ENCODE peak calls at places on chromosome X, in seven cellular contexts. R, F, O, J, L, D and V are unnamed samples.

GRCh38 chrX:109890910-109891502 is 111.9 kb upstream of the TMEM164 start:
- DNase-seq in R (peak; percentile 70), F (peak; percentile 78), O (peak; percentile 43), J (peak; percentile 57), L (peak; percentile 35), D (peak; percentile 90), V (peak; percentile 13)

GRCh38 chrX:152155766-152156310 is 17.5 kb upstream of the MAGEA10 start:
- DNase-seq in R (no peak), F (no peak), O (no peak), J (no peak), L (no peak), D (no peak), V (no peak)

GRCh38 chrX:89053223-89053622 is 306.2 kb downstream of the CPXCR1 start:
- DNase-seq in R (no peak), F (no peak), O (no peak), J (no peak), L (no peak), D (no peak), V (no peak)

GRCh38 chrX:25523574-25523973 is 507.8 kb upstream of the ARX start:
- DNase-seq in R (no peak), F (peak; percentile 60), O (peak; percentile 42), J (no peak), L (peak; percentile 7), D (peak; percentile 74), V (no peak)

GRCh38 chrX:39361736-39362135 is 560.5 kb downstream of the MID1IP1 start:
- DNase-seq in R (no peak), F (no peak), O (no peak), J (no peak), L (no peak), D (no peak), V (no peak)

GRCh38 chrX:51614353-51614752 is 4.4 kb downstream of the CENPVL3 start:
- DNase-seq in R (no peak), F (peak; percentile 56), O (peak; percentile 2), J (no peak), L (no peak), D (peak; percentile 50), V (no peak)

GRCh38 chrX:46704767-46705386 is 54.0 kb downstream of the SLC9A7 start:
- DNase-seq in R (no peak), F (no peak), O (no peak), J (no peak), L (no peak), D (no peak), V (no peak)

GRCh38 chrX:47145408-47146120 is 543 bp downstream of the RBM10 start:
- DNase-seq in R (no peak), F (no peak), O (no peak), J (no peak), L (no peak), D (no peak), V (no peak)

GRCh38 chrX:155112171-155112570 is 40.9 kb downstream of the BRCC3 start:
- DNase-seq in R (no peak), F (no peak), O (no peak), J (no peak), L (no peak), D (no peak), V (no peak)

GRCh38 chrX:44669626-44670025 is 127.0 kb upstream of the FUNDC1 start:
- DNase-seq in R (no peak), F (no peak), O (no peak), J (no peak), L (no peak), D (no peak), V (no peak)

GRCh38 chrX:43328358-43328946 is 327.6 kb upstream of the MAOA start:
- DNase-seq in R (no peak), F (no peak), O (no peak), J (no peak), L (no peak), D (no peak), V (no peak)

GRCh38 chrX:20361081-20361889 is 94.6 kb upstream of the RPS6KA3 start:
- DNase-seq in R (no peak), F (peak; percentile 17), O (peak; percentile 56), J (peak; percentile 57), L (no peak), D (no peak), V (no peak)

GRCh38 chrX:79564362-79564761 is 197.2 kb upstream of the ITM2A start:
- DNase-seq in R (no peak), F (no peak), O (no peak), J (no peak), L (no peak), D (no peak), V (no peak)

GRCh38 chrX:52979568-52979967 is 21.2 kb upstream of the FAM156A start:
- DNase-seq in R (no peak), F (no peak), O (no peak), J (no peak), L (no peak), D (no peak), V (no peak)
- H3K4me1 ChIP-seq in R (peaks cover 2% of the 10 kb centered on the region), F (peaks cover 16% of the 10 kb centered on the region), O (peaks cover 92% of the 10 kb centered on the region), J (peaks cover 7% of the 10 kb centered on the region), L (no peaks in the 10 kb centered on the region), D (no peaks in the 10 kb centered on the region), V (no peaks in the 10 kb centered on the region)

DNA sequence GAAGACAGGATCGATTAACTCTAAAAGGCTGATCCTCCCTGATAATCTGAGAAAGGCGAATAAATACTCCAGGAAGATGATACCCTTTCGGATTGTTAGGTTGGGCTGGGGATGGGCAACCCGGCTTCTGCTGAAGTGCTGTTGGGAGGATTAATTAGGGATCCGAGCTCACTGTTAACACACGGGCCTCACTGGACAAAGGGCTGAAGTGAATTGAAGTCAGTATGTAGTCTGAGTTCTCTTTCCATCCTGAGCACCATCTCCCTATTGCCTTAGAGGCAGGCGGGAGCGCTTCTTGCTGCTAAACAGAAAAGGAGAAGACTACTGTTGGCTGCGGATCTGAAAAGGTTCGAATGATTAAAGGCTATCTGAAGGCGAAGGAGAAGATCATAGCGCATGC is 22.6 kb downstream of the MORF4L2 start:
- DNase-seq in R (no peak), F (peak; percentile 68), O (no peak), J (no peak), L (no peak), D (no peak), V (no peak)
- H3K4me3 ChIP-seq in R (no peak overlapping the region), F (peak overlapping the region; percentile 39), O (no peak overlapping the region), J (no peak overlapping the region), L (no peak overlapping the region), D (no peak overlapping the region), V (no peak overlapping the region)

GRCh38 chrX:48923771-48924170 is 4.9 kb upstream of the PIM2 start:
- DNase-seq in R (no peak), F (no peak), O (no peak), J (no peak), L (no peak), D (no peak), V (no peak)

GRCh38 chrX:48920713-48921104 is 1.9 kb upstream of the PIM2 start:
- DNase-seq in R (no peak), F (peak; percentile 41), O (no peak), J (no peak), L (no peak), D (peak; percentile 65), V (no peak)

GRCh38 chrX:48927736-48928382 is 9.0 kb upstream of the PIM2 start:
- DNase-seq in R (no peak), F (peak; percentile 55), O (no peak), J (no peak), L (no peak), D (peak; percentile 82), V (no peak)

GRCh38 chrX:48927125-48927524 is 8.3 kb upstream of the PIM2 start:
- DNase-seq in R (no peak), F (peak; percentile 30), O (no peak), J (no peak), L (no peak), D (peak; percentile 80), V (no peak)

GRCh38 chrX:48924270-48924669 is 5.4 kb upstream of the PIM2 start:
- DNase-seq in R (no peak), F (no peak), O (no peak), J (no peak), L (no peak), D (no peak), V (no peak)
- H3K27ac ChIP-seq in R (no peak overlapping the region), F (no peak overlapping the region), O (no peak overlapping the region), J (no peak overlapping the region), L (no peak overlapping the region), D (no peak overlapping the region), V (no peak overlapping the region)

GRCh38 chrX:13471269-13471668 is 98.1 kb upstream of the EGFL6 start:
- DNase-seq in R (no peak), F (peak; percentile 39), O (no peak), J (no peak), L (no peak), D (peak; percentile 59), V (no peak)
- H3K4me1 ChIP-seq in R (no peaks in the 10 kb centered on the region), F (peaks cover 43% of the 10 kb centered on the region), O (no peaks in the 10 kb centered on the region), J (no peaks in the 10 kb centered on the region), L (no peaks in the 10 kb centered on the region), D (no peaks in the 10 kb centered on the region), V (peaks cover 8% of the 10 kb centered on the region)

DNA sequence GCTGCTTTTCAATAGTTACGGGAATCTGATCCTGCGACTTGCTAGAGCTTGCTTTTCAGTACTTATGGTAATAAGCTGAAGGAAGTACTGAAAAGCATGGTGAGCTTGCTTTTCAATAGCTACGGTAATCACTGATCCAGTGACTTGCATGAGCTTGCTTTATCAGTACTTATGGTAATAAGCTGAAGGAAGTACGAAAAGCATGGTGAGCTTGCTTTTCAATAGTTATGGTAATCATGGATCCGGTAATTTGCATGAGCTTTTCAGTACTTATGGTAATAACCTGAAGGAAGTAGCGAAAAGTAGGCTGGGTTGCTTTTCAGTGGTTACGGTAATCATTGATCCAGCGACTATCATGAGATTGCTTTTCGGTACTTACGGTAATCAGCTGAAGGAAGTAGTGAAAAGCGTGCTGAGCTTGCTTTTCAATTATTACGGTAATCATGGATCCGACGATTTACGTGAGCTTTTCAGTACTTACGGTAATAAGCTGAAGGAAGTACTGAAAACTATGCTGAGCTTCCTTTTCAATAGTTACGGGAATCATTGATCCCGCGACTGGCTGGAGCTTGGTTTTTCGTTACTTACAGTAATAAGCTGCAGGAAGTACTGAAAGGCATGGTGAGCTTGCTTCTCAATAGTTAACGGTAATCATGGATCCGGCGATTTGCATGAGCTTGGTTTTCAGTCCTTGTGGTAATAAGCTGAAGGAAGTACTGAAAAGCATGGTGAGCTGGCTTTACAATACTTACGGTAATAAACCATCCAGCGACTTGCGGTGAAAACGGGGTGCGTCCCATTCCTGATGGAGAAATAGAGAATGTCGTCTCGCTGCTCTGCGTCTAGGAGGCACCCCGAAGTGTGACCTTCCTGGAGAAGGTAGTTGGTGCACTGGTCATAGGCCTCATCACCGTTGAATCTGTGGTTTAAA is 6.5 kb downstream of the CRLF2 start:
- DNase-seq in R (peak; percentile 64), F (peak; percentile 94), O (no peak), J (no peak), L (peak; percentile 88), D (peak; percentile 79), V (no peak)
- H3K4me3 ChIP-seq in R (peak overlapping the region; percentile 53), F (peak overlapping the region; percentile 71), O (no peak overlapping the region), J (peak overlapping the region; percentile 47), L (peak overlapping the region; percentile 44), D (peak overlapping the region; percentile 89), V (peak overlapping the region; percentile 97)

DNA sequence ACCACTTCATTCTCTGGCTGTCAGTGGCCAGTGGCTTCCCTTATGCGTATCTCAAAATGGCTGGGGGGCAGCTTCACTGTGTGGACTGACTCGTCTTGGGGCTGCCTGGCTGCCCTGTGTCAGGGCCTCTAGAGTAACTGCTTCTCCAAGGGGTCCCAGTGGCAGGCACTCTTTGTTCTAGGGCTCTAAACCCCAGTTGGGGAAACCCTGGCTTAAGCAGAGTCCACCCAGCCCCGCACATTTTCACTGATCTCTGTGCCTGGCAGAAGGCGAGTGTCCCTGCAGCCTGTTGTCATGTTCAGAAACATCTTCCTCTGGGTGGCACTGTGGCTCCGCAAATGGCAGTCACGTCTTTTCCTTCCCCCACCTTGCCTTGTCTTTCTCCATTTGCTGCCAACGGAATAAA is 59.7 kb downstream of the NBDY start:
- DNase-seq in R (peak; percentile 71), F (no peak), O (peak; percentile 18), J (peak; percentile 86), L (no peak), D (no peak), V (no peak)
- H3K27ac ChIP-seq in R (peak overlapping the region; percentile 49), F (no peak overlapping the region), O (no peak overlapping the region), J (peak overlapping the region; percentile 23), L (no peak overlapping the region), D (no peak overlapping the region), V (no peak overlapping the region)